ENCODE peak calls at places on chromosomes 4 and X, in nine cellular contexts. One of them, this sample, is unnamed.
A peak's percentile ranks its signal among the peaks of the same experiment; 100 is the strongest.

GRCh38 chr4:139509727-139510410 is 46.1 kb downstream of the SETD7 start:
- DNase-seq in GM23248: peak; percentile 17
- DNase-seq in activated CD4-positive, alpha-beta T cell treated with anti-CD3 and anti-CD28 coated beads, Interleukin-2, amount 50 U/mL, for 1 hour: no peak
- DNase-seq in hepatic stellate cell: no peak
- DNase-seq in RCC 7860: no peak
- DNase-seq in left ventricle myocardium inferior: no peak
- DNase-seq in activated CD8-positive, alpha-beta memory T cell treated with anti-CD3 and anti-CD28 coated beads for 1 hour: no peak
- DNase-seq in H9: peak; percentile 66
- DNase-seq in T1000: no peak
- DNase-seq in this sample: no peak

GRCh38 chr4:73450398-73451004 is 14.5 kb downstream of the AFP start:
- DNase-seq in GM23248: peak; percentile 95
- DNase-seq in activated CD4-positive, alpha-beta T cell treated with anti-CD3 and anti-CD28 coated beads, Interleukin-2, amount 50 U/mL, for 1 hour: no peak
- DNase-seq in hepatic stellate cell: no peak
- DNase-seq in RCC 7860: peak; percentile 89
- DNase-seq in left ventricle myocardium inferior: peak; percentile 25
- DNase-seq in activated CD8-positive, alpha-beta memory T cell treated with anti-CD3 and anti-CD28 coated beads for 1 hour: no peak
- DNase-seq in H9: peak; percentile 35
- DNase-seq in T1000: peak; percentile 79
- DNase-seq in this sample: peak; percentile 52

GRCh38 chr4:148064451-148064850 is 332.6 kb downstream of the ARHGAP10 start:
- DNase-seq in GM23248: no peak
- DNase-seq in activated CD4-positive, alpha-beta T cell treated with anti-CD3 and anti-CD28 coated beads, Interleukin-2, amount 50 U/mL, for 1 hour: no peak
- DNase-seq in hepatic stellate cell: no peak
- DNase-seq in RCC 7860: no peak
- DNase-seq in left ventricle myocardium inferior: no peak
- DNase-seq in activated CD8-positive, alpha-beta memory T cell treated with anti-CD3 and anti-CD28 coated beads for 1 hour: no peak
- DNase-seq in H9: no peak
- DNase-seq in T1000: no peak
- DNase-seq in this sample: no peak

GRCh38 chrX:26352891-26353430 is 137.0 kb downstream of the MAGEB5 start:
- DNase-seq in GM23248: no peak
- DNase-seq in activated CD4-positive, alpha-beta T cell treated with anti-CD3 and anti-CD28 coated beads, Interleukin-2, amount 50 U/mL, for 1 hour: no peak
- DNase-seq in hepatic stellate cell: no peak
- DNase-seq in RCC 7860: no peak
- DNase-seq in left ventricle myocardium inferior: no peak
- DNase-seq in activated CD8-positive, alpha-beta memory T cell treated with anti-CD3 and anti-CD28 coated beads for 1 hour: no peak
- DNase-seq in H9: no peak
- DNase-seq in T1000: no peak
- DNase-seq in this sample: no peak

GRCh38 chr4:41155194-41155830 is 59.0 kb downstream of the APBB2 start:
- DNase-seq in GM23248: peak; percentile 86
- DNase-seq in activated CD4-positive, alpha-beta T cell treated with anti-CD3 and anti-CD28 coated beads, Interleukin-2, amount 50 U/mL, for 1 hour: no peak
- DNase-seq in hepatic stellate cell: peak; percentile 68
- DNase-seq in RCC 7860: peak; percentile 79
- DNase-seq in left ventricle myocardium inferior: no peak
- DNase-seq in activated CD8-positive, alpha-beta memory T cell treated with anti-CD3 and anti-CD28 coated beads for 1 hour: no peak
- DNase-seq in H9: no peak
- DNase-seq in T1000: no peak
- DNase-seq in this sample: peak; percentile 55

GRCh38 chrX:100731441-100732281 is at the start of gene SYTL4:
- DNase-seq in GM23248: peak; percentile 46
- DNase-seq in activated CD4-positive, alpha-beta T cell treated with anti-CD3 and anti-CD28 coated beads, Interleukin-2, amount 50 U/mL, for 1 hour: no peak
- DNase-seq in hepatic stellate cell: peak; percentile 34
- DNase-seq in RCC 7860: no peak
- DNase-seq in left ventricle myocardium inferior: peak; percentile 23
- DNase-seq in activated CD8-positive, alpha-beta memory T cell treated with anti-CD3 and anti-CD28 coated beads for 1 hour: no peak
- DNase-seq in H9: peak; percentile 48
- DNase-seq in T1000: peak; percentile 0
- DNase-seq in this sample: peak; percentile 65

GRCh38 chr4:145427991-145428390 is 53.7 kb upstream of the SMAD1 start:
- DNase-seq in GM23248: no peak
- DNase-seq in activated CD4-positive, alpha-beta T cell treated with anti-CD3 and anti-CD28 coated beads, Interleukin-2, amount 50 U/mL, for 1 hour: no peak
- DNase-seq in hepatic stellate cell: no peak
- DNase-seq in RCC 7860: no peak
- DNase-seq in left ventricle myocardium inferior: no peak
- DNase-seq in activated CD8-positive, alpha-beta memory T cell treated with anti-CD3 and anti-CD28 coated beads for 1 hour: no peak
- DNase-seq in H9: no peak
- DNase-seq in T1000: no peak
- DNase-seq in this sample: no peak

GRCh38 chrX:41596586-41596985 is 92.2 kb upstream of the GPR34 start:
- DNase-seq in GM23248: peak; percentile 10
- DNase-seq in activated CD4-positive, alpha-beta T cell treated with anti-CD3 and anti-CD28 coated beads, Interleukin-2, amount 50 U/mL, for 1 hour: no peak
- DNase-seq in hepatic stellate cell: no peak
- DNase-seq in RCC 7860: peak; percentile 53
- DNase-seq in left ventricle myocardium inferior: no peak
- DNase-seq in activated CD8-positive, alpha-beta memory T cell treated with anti-CD3 and anti-CD28 coated beads for 1 hour: no peak
- DNase-seq in H9: no peak
- DNase-seq in T1000: no peak
- DNase-seq in this sample: no peak

GRCh38 chrX:48714573-48714972 is 18.0 kb downstream of the SUV39H1 start:
- DNase-seq in GM23248: peak; percentile 56
- DNase-seq in activated CD4-positive, alpha-beta T cell treated with anti-CD3 and anti-CD28 coated beads, Interleukin-2, amount 50 U/mL, for 1 hour: no peak
- DNase-seq in hepatic stellate cell: no peak
- DNase-seq in RCC 7860: no peak
- DNase-seq in left ventricle myocardium inferior: no peak
- DNase-seq in activated CD8-positive, alpha-beta memory T cell treated with anti-CD3 and anti-CD28 coated beads for 1 hour: no peak
- DNase-seq in H9: no peak
- DNase-seq in T1000: no peak
- DNase-seq in this sample: no peak

GRCh38 chr4:47528651-47529050 is 43.6 kb downstream of the ATP10D start:
- DNase-seq in GM23248: peak; percentile 80
- DNase-seq in activated CD4-positive, alpha-beta T cell treated with anti-CD3 and anti-CD28 coated beads, Interleukin-2, amount 50 U/mL, for 1 hour: no peak
- DNase-seq in hepatic stellate cell: no peak
- DNase-seq in RCC 7860: peak; percentile 68
- DNase-seq in left ventricle myocardium inferior: no peak
- DNase-seq in activated CD8-positive, alpha-beta memory T cell treated with anti-CD3 and anti-CD28 coated beads for 1 hour: no peak
- DNase-seq in H9: no peak
- DNase-seq in T1000: no peak
- DNase-seq in this sample: no peak

GRCh38 chr4:119284876-119285611 is 36.9 kb downstream of the FABP2 start:
- DNase-seq in GM23248: peak; percentile 44
- DNase-seq in activated CD4-positive, alpha-beta T cell treated with anti-CD3 and anti-CD28 coated beads, Interleukin-2, amount 50 U/mL, for 1 hour: no peak
- DNase-seq in hepatic stellate cell: no peak
- DNase-seq in RCC 7860: no peak
- DNase-seq in left ventricle myocardium inferior: no peak
- DNase-seq in activated CD8-positive, alpha-beta memory T cell treated with anti-CD3 and anti-CD28 coated beads for 1 hour: no peak
- DNase-seq in H9: no peak
- DNase-seq in T1000: no peak
- DNase-seq in this sample: no peak